ENCODE peak calls at places on chromosomes 11 and 22, in four cellular contexts. N is neuronal stem cell, C is adipocyte, Q is mesenchymal stem cell. S is an unnamed sample.

GRCh38 chr11:70885721-70886305 is 366.6 kb downstream of the SHANK2 start:
- DNase-seq in N (no peak), C (no peak), Q (peak; percentile 54), S (no peak)

GRCh38 chr11:61924016-61924360 is 6.6 kb upstream of the RAB3IL1 start:
- DNase-seq in C (no peak), Q (no peak), N (no peak), S (no peak)

GRCh38 chr22:24176040-24176439 is 5.2 kb upstream of the SUSD2 start:
- DNase-seq in Q (no peak), N (no peak), C (no peak), S (no peak)

GRCh38 chr11:62725686-62726085 is 1.6 kb downstream of the HNRNPUL2 start:
- DNase-seq in Q (no peak), N (no peak), C (peak; percentile 28), S (peak; percentile 33)

GRCh38 chr11:16609769-16610168 is 128.7 kb upstream of the C11orf58 start:
- DNase-seq in Q (no peak), C (no peak), N (no peak), S (no peak)

GRCh38 chr22:39956932-39957664 is 3.1 kb upstream of the TMA7B start:
- DNase-seq in Q (peak; percentile 22), C (no peak), N (no peak), S (no peak)

GRCh38 chr11:18749681-18750319 is 23.8 kb upstream of the IGSF22 start:
- DNase-seq in N (no peak), C (peak; percentile 71), Q (peak; percentile 86), S (no peak)

GRCh38 chr22:40036591-40037225 is 42.0 kb downstream of the FAM83F start:
- DNase-seq in C (peak; percentile 85), Q (peak; percentile 75), N (peak; percentile 63), S (peak; percentile 43)

GRCh38 chr11:84396521-84396920 is 1110.4 kb upstream of the CCDC90B start:
- DNase-seq in N (no peak), Q (no peak), C (no peak), S (no peak)

GRCh38 chr22:24120029-24120428 is 61.3 kb upstream of the SUSD2 start:
- DNase-seq in C (no peak), N (no peak), Q (no peak), S (no peak)

GRCh38 chr11:65315204-65315865 is 669 bp downstream of the CDC42EP2 start:
- DNase-seq in Q (peak; percentile 82), C (peak; percentile 91), N (peak; percentile 89), S (peak; percentile 90)

GRCh38 chr11:47234669-47235075 is 13.9 kb downstream of the ACP2 start:
- DNase-seq in Q (no peak), C (no peak), N (no peak), S (no peak)

GRCh38 chr11:129322941-129323340 is 52.7 kb upstream of the BARX2 start:
- DNase-seq in N (no peak), C (no peak), Q (no peak), S (no peak)

GRCh38 chr11:129321076-129321475 is 54.6 kb upstream of the BARX2 start:
- DNase-seq in N (no peak), C (no peak), Q (no peak), S (no peak)

GRCh38 chr11:129324533-129325175 is 51.0 kb upstream of the BARX2 start:
- DNase-seq in C (no peak), N (no peak), Q (peak; percentile 30), S (peak; percentile 75)

GRCh38 chr11:129326921-129327320 is 48.7 kb upstream of the BARX2 start:
- DNase-seq in C (no peak), Q (no peak), N (no peak), S (no peak)

DNA sequence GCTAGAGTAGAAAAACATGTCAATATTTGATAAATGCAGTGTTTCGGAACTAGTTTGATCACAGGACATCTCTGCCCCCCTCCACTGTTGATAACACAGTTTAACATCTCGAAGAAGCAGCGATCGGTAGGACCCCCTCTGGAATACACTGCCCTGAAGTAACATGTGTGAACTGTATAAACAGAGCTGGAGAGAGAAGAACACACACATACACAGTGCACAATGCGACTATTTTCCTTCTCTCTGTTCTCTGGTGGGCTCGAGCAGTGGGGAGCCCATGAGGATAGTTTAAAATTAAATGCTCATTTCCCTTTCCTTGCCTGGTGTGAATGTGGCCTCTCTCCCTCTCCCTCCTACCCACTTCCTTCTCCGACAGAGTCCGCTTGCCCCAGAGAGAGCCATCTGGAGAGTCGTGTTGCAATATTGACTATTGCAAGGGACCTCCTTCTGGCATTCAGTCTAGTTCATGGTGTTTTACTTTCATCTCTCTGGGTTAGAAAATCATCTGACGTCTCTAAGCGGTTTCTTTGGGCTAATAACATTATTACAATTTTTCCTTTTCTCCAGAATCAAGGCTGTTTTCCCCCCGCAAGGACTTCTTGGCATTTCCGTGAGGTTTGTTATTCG is 51.6 kb upstream of the BARX2 start:
- DNase-seq in N (no peak), C (peak; percentile 60), Q (peak; percentile 69), S (peak; percentile 56)
- H3K9ac ChIP-seq in N (no peak overlapping the region), C (peak overlapping the region; percentile 73), Q (peak overlapping the region; percentile 51), S (peak overlapping the region; percentile 72)

GRCh38 chr11:36558511-36559413 is 9.0 kb upstream of the RAG1 start:
- DNase-seq in C (no peak), N (no peak), Q (peak; percentile 9), S (no peak)

DNA sequence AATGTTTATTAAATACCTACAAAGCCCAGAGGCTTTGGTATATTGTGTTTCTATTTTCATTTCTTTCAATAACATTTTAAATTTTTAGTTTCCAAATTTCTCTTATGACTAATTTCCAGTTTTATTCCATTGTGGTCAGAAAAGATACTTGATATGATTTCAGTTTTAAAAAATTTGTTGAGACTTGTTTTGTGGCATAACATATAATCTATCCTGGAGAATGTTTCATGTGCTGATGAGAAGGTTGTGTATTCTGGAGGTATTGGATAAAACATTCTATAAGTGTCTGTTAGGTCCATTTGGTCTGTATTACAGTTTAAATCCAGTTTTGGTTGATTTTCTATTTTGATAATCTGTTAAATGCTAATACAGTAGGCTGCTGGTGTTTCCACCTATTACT is 9.8 kb upstream of the RAG1 start:
- DNase-seq in Q (no peak), C (no peak), N (no peak), S (no peak)
- H3K9ac ChIP-seq in Q (no peak overlapping the region), C (no peak overlapping the region), N (no peak overlapping the region), S (no peak overlapping the region)

GRCh38 chr11:441043-441417 is 781 bp downstream of the ANO9 start:
- DNase-seq in N (no peak), Q (no peak), C (no peak), S (no peak)

GRCh38 chr11:440065-441042 is 1.5 kb downstream of the ANO9 start:
- DNase-seq in Q (no peak), N (no peak), C (no peak), S (peak; percentile 68)

GRCh38 chr11:443542-444199 is 1.9 kb upstream of the ANO9 start:
- DNase-seq in N (no peak), C (no peak), Q (peak; percentile 18), S (peak; percentile 53)

GRCh38 chr11:442611-443081 is 835 bp upstream of the ANO9 start:
- DNase-seq in C (no peak), N (no peak), Q (no peak), S (no peak)

GRCh38 chr11:441418-442274 is at the start of gene ANO9:
- DNase-seq in N (no peak), C (no peak), Q (peak; percentile 53), S (peak; percentile 86)
- H3K9ac ChIP-seq in N (no peak within 1 kb of the TSS), C (no peak within 1 kb of the TSS), Q (no peak within 1 kb of the TSS), S (peak within 1 kb of the TSS; percentile 73)

GRCh38 chr11:22192289-22192641 is 620 bp upstream of the ANO5 start:
- DNase-seq in C (no peak), Q (no peak), N (no peak), S (peak; percentile 57)
- H3K9ac ChIP-seq in C (no peak overlapping the region), Q (no peak overlapping the region), N (no peak overlapping the region), S (peak overlapping the region; percentile 58)

DNA sequence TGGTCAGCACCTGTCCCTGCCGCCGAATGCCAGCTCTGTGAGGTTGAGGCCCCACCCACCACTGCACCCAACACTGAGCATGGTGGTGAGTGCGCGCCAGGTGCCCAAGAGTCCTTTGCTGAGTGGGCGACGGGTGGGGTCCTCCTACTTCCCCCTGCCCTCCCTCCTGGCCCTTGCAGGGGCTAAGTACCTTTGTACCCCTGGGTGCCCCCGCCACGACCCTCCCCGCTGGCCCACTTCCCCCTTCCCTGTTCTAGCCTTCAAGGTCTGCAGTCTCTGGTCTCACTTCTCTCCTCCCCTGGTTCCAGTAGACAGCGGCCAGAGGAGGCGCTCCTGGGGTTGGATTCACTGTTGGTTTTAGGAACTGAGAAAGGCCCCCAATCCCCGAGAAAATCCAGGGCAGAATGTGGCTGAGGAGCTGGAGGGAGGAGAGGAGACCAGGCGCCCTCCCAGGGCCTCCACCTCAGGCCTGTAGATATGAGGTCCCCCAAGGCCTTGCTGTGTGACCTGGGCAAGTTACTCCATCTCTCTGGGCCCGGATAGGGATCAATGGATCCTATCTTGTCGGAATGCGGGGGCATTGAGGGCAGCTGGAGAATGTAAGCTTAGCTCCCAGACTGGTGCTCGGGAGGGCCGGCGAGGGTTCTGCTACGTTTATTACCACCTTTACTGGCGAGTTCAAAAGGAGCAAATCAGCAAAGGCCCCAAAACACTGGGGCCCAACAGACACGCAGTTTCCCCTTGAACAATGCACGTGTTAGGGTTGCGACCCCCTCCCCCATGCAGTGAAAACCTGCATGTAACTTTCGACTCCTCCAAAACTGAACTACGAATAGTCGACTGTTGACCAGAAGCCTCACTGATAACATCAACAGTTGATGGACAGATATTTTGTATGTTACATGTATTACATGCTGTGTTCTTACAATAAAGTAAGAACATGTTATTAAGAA is 31.9 kb upstream of the SMIM38 start:
- DNase-seq in N (no peak), C (no peak), Q (no peak), S (no peak)
- H3K9ac ChIP-seq in N (peak overlapping the region; percentile 74), C (no peak overlapping the region), Q (no peak overlapping the region), S (no peak overlapping the region)

DNA sequence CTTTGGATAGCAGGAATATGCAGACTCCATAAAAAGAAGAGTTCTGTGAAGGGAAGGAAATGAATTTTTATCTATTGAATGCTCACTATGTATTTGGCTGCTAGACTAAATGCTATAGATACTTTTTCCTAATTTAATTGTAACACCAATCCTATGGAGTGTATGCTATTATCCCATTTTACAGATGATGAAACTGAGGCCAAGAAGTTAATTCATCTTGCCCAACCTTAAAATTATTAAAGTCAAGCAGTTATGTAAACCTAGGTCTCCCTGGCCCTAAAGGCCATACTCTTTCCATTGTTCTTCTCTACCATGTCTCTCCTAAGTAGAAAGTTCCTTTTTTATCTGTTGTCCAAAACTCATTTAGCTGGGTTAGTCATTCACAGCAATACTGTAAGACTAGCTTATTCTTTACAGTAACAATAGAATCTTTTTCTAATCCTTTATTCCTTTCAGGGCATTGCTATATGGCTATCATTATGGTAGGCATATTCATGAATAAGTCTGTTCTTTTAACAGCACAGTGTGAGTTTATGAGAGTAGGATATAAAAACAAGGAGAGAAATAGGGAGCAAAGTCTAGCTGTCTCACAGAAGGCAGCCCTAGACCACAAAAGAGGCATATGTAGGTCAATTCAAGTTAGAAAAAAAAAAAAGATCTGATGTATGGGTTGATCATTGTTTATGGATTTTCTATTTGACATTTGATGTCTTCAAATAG is 50.5 kb downstream of the MAML2 start:
- DNase-seq in N (no peak), C (no peak), Q (no peak), S (no peak)
- H3K9ac ChIP-seq in N (no peak overlapping the region), C (no peak overlapping the region), Q (no peak overlapping the region), S (no peak overlapping the region)